ENCODE peak calls at places on chromosomes 13 and 19, in eight cellular contexts. One of them, this sample, is unnamed.

GRCh38 chr13:73025212-73026012 is 33.4 kb upstream of the KLF5 start:
- DNase-seq in left ventricle myocardium superior: no peak
- DNase-seq in A172: peak
- DNase-seq in stimulated activated CD4-positive, alpha-beta T cell treated with anti-CD3 and anti-CD28 coated beads, Interleukin-4, amount 100 ng/mL, for 4 hours: no peak
- DNase-seq in T follicular helper cell: no peak
- DNase-seq in prostate gland: no peak
- DNase-seq in NCI-H2081: no peak
- DNase-seq in mammary epithelial cell: peak
- DNase-seq in this sample: no peak

GRCh38 chr19:46791944-46792343 is 3.5 kb upstream of the SLC1A5 start:
- DNase-seq in left ventricle myocardium superior: no peak
- DNase-seq in A172: no peak
- DNase-seq in stimulated activated CD4-positive, alpha-beta T cell treated with anti-CD3 and anti-CD28 coated beads, Interleukin-4, amount 100 ng/mL, for 4 hours: peak
- DNase-seq in T follicular helper cell: no peak
- DNase-seq in prostate gland: no peak
- DNase-seq in NCI-H2081: no peak
- DNase-seq in mammary epithelial cell: no peak
- DNase-seq in this sample: no peak

GRCh38 chr19:1265611-1266115 is 3.5 kb upstream of the CIRBP start:
- DNase-seq in left ventricle myocardium superior: peak
- DNase-seq in A172: peak
- DNase-seq in stimulated activated CD4-positive, alpha-beta T cell treated with anti-CD3 and anti-CD28 coated beads, Interleukin-4, amount 100 ng/mL, for 4 hours: peak
- DNase-seq in T follicular helper cell: no peak
- DNase-seq in prostate gland: peak
- DNase-seq in NCI-H2081: peak
- DNase-seq in mammary epithelial cell: peak
- DNase-seq in this sample: peak

GRCh38 chr19:55340144-55340783 is 588 bp downstream of the KMT5C start:
- DNase-seq in left ventricle myocardium superior: no peak
- DNase-seq in A172: no peak
- DNase-seq in stimulated activated CD4-positive, alpha-beta T cell treated with anti-CD3 and anti-CD28 coated beads, Interleukin-4, amount 100 ng/mL, for 4 hours: no peak
- DNase-seq in T follicular helper cell: no peak
- DNase-seq in prostate gland: no peak
- DNase-seq in NCI-H2081: no peak
- DNase-seq in mammary epithelial cell: no peak
- DNase-seq in this sample: peak

GRCh38 chr13:106916329-106916728 is 348.4 kb upstream of the ARGLU1 start:
- DNase-seq in left ventricle myocardium superior: no peak
- DNase-seq in A172: no peak
- DNase-seq in stimulated activated CD4-positive, alpha-beta T cell treated with anti-CD3 and anti-CD28 coated beads, Interleukin-4, amount 100 ng/mL, for 4 hours: no peak
- DNase-seq in T follicular helper cell: no peak
- DNase-seq in prostate gland: no peak
- DNase-seq in NCI-H2081: no peak
- DNase-seq in mammary epithelial cell: no peak
- DNase-seq in this sample: no peak

GRCh38 chr13:29457299-29457698 is 138.2 kb downstream of the SLC7A1 start:
- DNase-seq in left ventricle myocardium superior: no peak
- DNase-seq in A172: peak
- DNase-seq in stimulated activated CD4-positive, alpha-beta T cell treated with anti-CD3 and anti-CD28 coated beads, Interleukin-4, amount 100 ng/mL, for 4 hours: no peak
- DNase-seq in T follicular helper cell: no peak
- DNase-seq in prostate gland: no peak
- DNase-seq in NCI-H2081: no peak
- DNase-seq in mammary epithelial cell: peak
- DNase-seq in this sample: no peak

GRCh38 chr19:44303976-44304568 is 753 bp downstream of the ZNF235 start:
- DNase-seq in left ventricle myocardium superior: no peak
- DNase-seq in A172: peak
- DNase-seq in stimulated activated CD4-positive, alpha-beta T cell treated with anti-CD3 and anti-CD28 coated beads, Interleukin-4, amount 100 ng/mL, for 4 hours: no peak
- DNase-seq in T follicular helper cell: no peak
- DNase-seq in prostate gland: peak
- DNase-seq in NCI-H2081: no peak
- DNase-seq in mammary epithelial cell: no peak
- DNase-seq in this sample: no peak

GRCh38 chr13:113159701-113160100 is 1.3 kb downstream of the PROZ start:
- DNase-seq in left ventricle myocardium superior: no peak
- DNase-seq in A172: no peak
- DNase-seq in stimulated activated CD4-positive, alpha-beta T cell treated with anti-CD3 and anti-CD28 coated beads, Interleukin-4, amount 100 ng/mL, for 4 hours: no peak
- DNase-seq in T follicular helper cell: no peak
- DNase-seq in prostate gland: no peak
- DNase-seq in NCI-H2081: no peak
- DNase-seq in mammary epithelial cell: no peak
- DNase-seq in this sample: no peak

GRCh38 chr13:59483441-59484116 is 680.1 kb downstream of the DIAPH3 start:
- DNase-seq in left ventricle myocardium superior: peak
- DNase-seq in A172: no peak
- DNase-seq in stimulated activated CD4-positive, alpha-beta T cell treated with anti-CD3 and anti-CD28 coated beads, Interleukin-4, amount 100 ng/mL, for 4 hours: no peak
- DNase-seq in T follicular helper cell: no peak
- DNase-seq in prostate gland: no peak
- DNase-seq in NCI-H2081: no peak
- DNase-seq in mammary epithelial cell: no peak
- DNase-seq in this sample: no peak

GRCh38 chr19:54674021-54674617 is 11.3 kb downstream of the LILRB4 start:
- DNase-seq in left ventricle myocardium superior: no peak
- DNase-seq in A172: peak
- DNase-seq in stimulated activated CD4-positive, alpha-beta T cell treated with anti-CD3 and anti-CD28 coated beads, Interleukin-4, amount 100 ng/mL, for 4 hours: no peak
- DNase-seq in T follicular helper cell: no peak
- DNase-seq in prostate gland: no peak
- DNase-seq in NCI-H2081: peak
- DNase-seq in mammary epithelial cell: peak
- DNase-seq in this sample: no peak